ENCODE peak calls at places on chromosomes 2 and 18, in four cellular contexts. D, F, S and U are unnamed samples.
A peak's percentile ranks its signal among the peaks of the same experiment; 100 is the strongest.

GRCh38 chr2:11870584-11870983 is 124.2 kb downstream of the LPIN1 start:
- DNase-seq in D (no peak), F (no peak), S (no peak), U (no peak)

GRCh38 chr2:184498936-184499335 is 99.4 kb upstream of the ZNF804A start:
- DNase-seq in D (no peak), F (no peak), S (no peak), U (no peak)

GRCh38 chr2:20194097-20194989 is 30.6 kb downstream of the SDC1 start:
- DNase-seq in D (no peak), F (no peak), S (no peak), U (no peak)

GRCh38 chr18:3623769-3624545 is 174.0 kb downstream of the TGIF1 start:
- DNase-seq in D (peak; percentile 89), F (no peak), S (no peak), U (peak; percentile 81)

GRCh38 chr2:239236808-239237205 is 164.0 kb downstream of the HDAC4 start:
- DNase-seq in D (no peak), F (no peak), S (no peak), U (no peak)

GRCh38 chr2:120104002-120104467 is 91.2 kb downstream of the EPB41L5 start:
- DNase-seq in D (no peak), F (no peak), S (no peak), U (no peak)

GRCh38 chr2:16420421-16420820 is 245.2 kb downstream of the CYRIA start:
- DNase-seq in D (no peak), F (no peak), S (no peak), U (no peak)

GRCh38 chr18:3151379-3152264 is 68.1 kb downstream of the MYOM1 start:
- DNase-seq in D (no peak), F (no peak), S (no peak), U (no peak)

GRCh38 chr2:24245986-24246779 is 71.3 kb downstream of the FAM228A start:
- DNase-seq in D (no peak), F (no peak), S (no peak), U (no peak)

GRCh38 chr2:212271583-212271982 is 267.0 kb downstream of the ERBB4 start:
- DNase-seq in D (no peak), F (no peak), S (no peak), U (no peak)

GRCh38 chr2:71749671-71750101 is 296.3 kb downstream of the DYSF start:
- DNase-seq in D (no peak), F (no peak), S (no peak), U (peak; percentile 78)

GRCh38 chr2:113791697-113792590 is 35.5 kb upstream of the SLC35F5 start:
- DNase-seq in D (no peak), F (no peak), S (no peak), U (no peak)

GRCh38 chr2:34423301-34423700 is 824.2 kb upstream of the FAM98A start:
- DNase-seq in D (no peak), F (no peak), S (no peak), U (no peak)

GRCh38 chr2:33022989-33023731 is 76.4 kb downstream of the LTBP1 start:
- DNase-seq in D (no peak), F (no peak), S (no peak), U (no peak)

GRCh38 chr2:39494784-39495251 is 57.7 kb upstream of the MAP4K3 start:
- DNase-seq in D (no peak), F (no peak), S (no peak), U (no peak)

GRCh38 chr2:113831156-113831555 is 58.7 kb upstream of the ACTR3 start:
- DNase-seq in D (no peak), F (no peak), S (no peak), U (no peak)